ENCODE peak calls at places on chromosomes 11 and 22, in nine cellular contexts. One of them, this sample, is unnamed.

GRCh38 chr11:110251837-110252236 is 44.6 kb downstream of the RDX start:
- DNase-seq in SIG-M5: no peak
- DNase-seq in activated CD8-positive, alpha-beta memory T cell treated with anti-CD3 and anti-CD28 coated beads for 48 hours: no peak
- DNase-seq in AG08396: peak
- DNase-seq in AG08395: peak
- DNase-seq in iris pigment epithelial cell: peak
- DNase-seq in stimulated activated CD8-positive, alpha-beta memory T cell treated with anti-CD3 and anti-CD28 coated beads, Interleukin-4, amount 100 ng/mL, for 4 hours: no peak
- DNase-seq in RPMI8226: peak
- DNase-seq in germinal center: no peak
- DNase-seq in this sample: no peak

GRCh38 chr22:19761500-19762314 is 1.1 kb downstream of the TBX1 start:
- DNase-seq in SIG-M5: no peak
- DNase-seq in activated CD8-positive, alpha-beta memory T cell treated with anti-CD3 and anti-CD28 coated beads for 48 hours: no peak
- DNase-seq in AG08396: no peak
- DNase-seq in AG08395: no peak
- DNase-seq in iris pigment epithelial cell: no peak
- DNase-seq in stimulated activated CD8-positive, alpha-beta memory T cell treated with anti-CD3 and anti-CD28 coated beads, Interleukin-4, amount 100 ng/mL, for 4 hours: no peak
- DNase-seq in RPMI8226: no peak
- DNase-seq in germinal center: no peak
- DNase-seq in this sample: no peak

GRCh38 chr11:15276616-15277015 is 161.9 kb downstream of the INSC start:
- DNase-seq in SIG-M5: no peak
- DNase-seq in activated CD8-positive, alpha-beta memory T cell treated with anti-CD3 and anti-CD28 coated beads for 48 hours: no peak
- DNase-seq in AG08396: peak
- DNase-seq in AG08395: no peak
- DNase-seq in iris pigment epithelial cell: peak
- DNase-seq in stimulated activated CD8-positive, alpha-beta memory T cell treated with anti-CD3 and anti-CD28 coated beads, Interleukin-4, amount 100 ng/mL, for 4 hours: no peak
- DNase-seq in RPMI8226: no peak
- DNase-seq in germinal center: no peak
- DNase-seq in this sample: peak

GRCh38 chr11:11973866-11974265 is 34.6 kb downstream of the DKK3 start:
- DNase-seq in SIG-M5: no peak
- DNase-seq in activated CD8-positive, alpha-beta memory T cell treated with anti-CD3 and anti-CD28 coated beads for 48 hours: no peak
- DNase-seq in AG08396: no peak
- DNase-seq in AG08395: no peak
- DNase-seq in iris pigment epithelial cell: no peak
- DNase-seq in stimulated activated CD8-positive, alpha-beta memory T cell treated with anti-CD3 and anti-CD28 coated beads, Interleukin-4, amount 100 ng/mL, for 4 hours: no peak
- DNase-seq in RPMI8226: no peak
- DNase-seq in germinal center: no peak
- DNase-seq in this sample: no peak

GRCh38 chr11:108906329-108906728 is 241.5 kb downstream of the DDX10 start:
- DNase-seq in SIG-M5: no peak
- DNase-seq in activated CD8-positive, alpha-beta memory T cell treated with anti-CD3 and anti-CD28 coated beads for 48 hours: no peak
- DNase-seq in AG08396: peak
- DNase-seq in AG08395: no peak
- DNase-seq in iris pigment epithelial cell: peak
- DNase-seq in stimulated activated CD8-positive, alpha-beta memory T cell treated with anti-CD3 and anti-CD28 coated beads, Interleukin-4, amount 100 ng/mL, for 4 hours: no peak
- DNase-seq in RPMI8226: no peak
- DNase-seq in germinal center: no peak
- DNase-seq in this sample: no peak

GRCh38 chr11:62487698-62488551 is 58.7 kb downstream of the AHNAK start:
- DNase-seq in SIG-M5: no peak
- DNase-seq in activated CD8-positive, alpha-beta memory T cell treated with anti-CD3 and anti-CD28 coated beads for 48 hours: no peak
- DNase-seq in AG08396: no peak
- DNase-seq in AG08395: no peak
- DNase-seq in iris pigment epithelial cell: peak
- DNase-seq in stimulated activated CD8-positive, alpha-beta memory T cell treated with anti-CD3 and anti-CD28 coated beads, Interleukin-4, amount 100 ng/mL, for 4 hours: no peak
- DNase-seq in RPMI8226: no peak
- DNase-seq in germinal center: no peak
- DNase-seq in this sample: peak

GRCh38 chr11:10328314-10329090 is 23.6 kb downstream of the ADM start:
- DNase-seq in SIG-M5: no peak
- DNase-seq in activated CD8-positive, alpha-beta memory T cell treated with anti-CD3 and anti-CD28 coated beads for 48 hours: no peak
- DNase-seq in AG08396: no peak
- DNase-seq in AG08395: peak
- DNase-seq in iris pigment epithelial cell: peak
- DNase-seq in stimulated activated CD8-positive, alpha-beta memory T cell treated with anti-CD3 and anti-CD28 coated beads, Interleukin-4, amount 100 ng/mL, for 4 hours: no peak
- DNase-seq in RPMI8226: no peak
- DNase-seq in germinal center: no peak
- DNase-seq in this sample: peak

GRCh38 chr11:63406458-63406857 is 36.9 kb downstream of the SLC22A9 start:
- DNase-seq in SIG-M5: no peak
- DNase-seq in activated CD8-positive, alpha-beta memory T cell treated with anti-CD3 and anti-CD28 coated beads for 48 hours: no peak
- DNase-seq in AG08396: no peak
- DNase-seq in AG08395: no peak
- DNase-seq in iris pigment epithelial cell: no peak
- DNase-seq in stimulated activated CD8-positive, alpha-beta memory T cell treated with anti-CD3 and anti-CD28 coated beads, Interleukin-4, amount 100 ng/mL, for 4 hours: no peak
- DNase-seq in RPMI8226: no peak
- DNase-seq in germinal center: no peak
- DNase-seq in this sample: no peak

GRCh38 chr11:119222308-119222707 is 16.2 kb downstream of the CBL start:
- DNase-seq in SIG-M5: no peak
- DNase-seq in activated CD8-positive, alpha-beta memory T cell treated with anti-CD3 and anti-CD28 coated beads for 48 hours: no peak
- DNase-seq in AG08396: peak
- DNase-seq in AG08395: peak
- DNase-seq in iris pigment epithelial cell: peak
- DNase-seq in stimulated activated CD8-positive, alpha-beta memory T cell treated with anti-CD3 and anti-CD28 coated beads, Interleukin-4, amount 100 ng/mL, for 4 hours: no peak
- DNase-seq in RPMI8226: no peak
- DNase-seq in germinal center: no peak
- DNase-seq in this sample: peak

GRCh38 chr22:21980547-21980946 is 2.0 kb downstream of the TOP3B start:
- DNase-seq in SIG-M5: no peak
- DNase-seq in activated CD8-positive, alpha-beta memory T cell treated with anti-CD3 and anti-CD28 coated beads for 48 hours: no peak
- DNase-seq in AG08396: no peak
- DNase-seq in AG08395: no peak
- DNase-seq in iris pigment epithelial cell: no peak
- DNase-seq in stimulated activated CD8-positive, alpha-beta memory T cell treated with anti-CD3 and anti-CD28 coated beads, Interleukin-4, amount 100 ng/mL, for 4 hours: no peak
- DNase-seq in RPMI8226: no peak
- DNase-seq in germinal center: no peak
- DNase-seq in this sample: no peak

GRCh38 chr11:78449866-78450265 is 32.2 kb upstream of the GAB2 start:
- DNase-seq in SIG-M5: no peak
- DNase-seq in activated CD8-positive, alpha-beta memory T cell treated with anti-CD3 and anti-CD28 coated beads for 48 hours: no peak
- DNase-seq in AG08396: no peak
- DNase-seq in AG08395: no peak
- DNase-seq in iris pigment epithelial cell: peak
- DNase-seq in stimulated activated CD8-positive, alpha-beta memory T cell treated with anti-CD3 and anti-CD28 coated beads, Interleukin-4, amount 100 ng/mL, for 4 hours: no peak
- DNase-seq in RPMI8226: no peak
- DNase-seq in germinal center: no peak
- DNase-seq in this sample: no peak

GRCh38 chr11:102114032-102114431 is 3.8 kb downstream of the YAP1 start:
- DNase-seq in SIG-M5: no peak
- DNase-seq in activated CD8-positive, alpha-beta memory T cell treated with anti-CD3 and anti-CD28 coated beads for 48 hours: no peak
- DNase-seq in AG08396: no peak
- DNase-seq in AG08395: no peak
- DNase-seq in iris pigment epithelial cell: no peak
- DNase-seq in stimulated activated CD8-positive, alpha-beta memory T cell treated with anti-CD3 and anti-CD28 coated beads, Interleukin-4, amount 100 ng/mL, for 4 hours: no peak
- DNase-seq in RPMI8226: no peak
- DNase-seq in germinal center: no peak
- DNase-seq in this sample: no peak

GRCh38 chr22:35422145-35422544 is 22.2 kb downstream of the MCM5 start:
- DNase-seq in SIG-M5: no peak
- DNase-seq in activated CD8-positive, alpha-beta memory T cell treated with anti-CD3 and anti-CD28 coated beads for 48 hours: no peak
- DNase-seq in AG08396: no peak
- DNase-seq in AG08395: no peak
- DNase-seq in iris pigment epithelial cell: no peak
- DNase-seq in stimulated activated CD8-positive, alpha-beta memory T cell treated with anti-CD3 and anti-CD28 coated beads, Interleukin-4, amount 100 ng/mL, for 4 hours: no peak
- DNase-seq in RPMI8226: no peak
- DNase-seq in germinal center: no peak
- DNase-seq in this sample: no peak

GRCh38 chr11:94544582-94544831 is 786 bp downstream of the FUT4 start:
- DNase-seq in SIG-M5: no peak
- DNase-seq in activated CD8-positive, alpha-beta memory T cell treated with anti-CD3 and anti-CD28 coated beads for 48 hours: no peak
- DNase-seq in AG08396: peak
- DNase-seq in AG08395: no peak
- DNase-seq in iris pigment epithelial cell: no peak
- DNase-seq in stimulated activated CD8-positive, alpha-beta memory T cell treated with anti-CD3 and anti-CD28 coated beads, Interleukin-4, amount 100 ng/mL, for 4 hours: no peak
- DNase-seq in RPMI8226: no peak
- DNase-seq in germinal center: no peak
- DNase-seq in this sample: no peak

GRCh38 chr22:32269316-32269715 is 14.2 kb upstream of the SLC5A4 start:
- DNase-seq in SIG-M5: no peak
- DNase-seq in activated CD8-positive, alpha-beta memory T cell treated with anti-CD3 and anti-CD28 coated beads for 48 hours: no peak
- DNase-seq in AG08396: no peak
- DNase-seq in AG08395: no peak
- DNase-seq in iris pigment epithelial cell: no peak
- DNase-seq in stimulated activated CD8-positive, alpha-beta memory T cell treated with anti-CD3 and anti-CD28 coated beads, Interleukin-4, amount 100 ng/mL, for 4 hours: no peak
- DNase-seq in RPMI8226: no peak
- DNase-seq in germinal center: no peak
- DNase-seq in this sample: no peak

GRCh38 chr11:75523189-75523588 is 2.6 kb downstream of the GDPD5 start:
- DNase-seq in SIG-M5: no peak
- DNase-seq in activated CD8-positive, alpha-beta memory T cell treated with anti-CD3 and anti-CD28 coated beads for 48 hours: no peak
- DNase-seq in AG08396: no peak
- DNase-seq in AG08395: no peak
- DNase-seq in iris pigment epithelial cell: no peak
- DNase-seq in stimulated activated CD8-positive, alpha-beta memory T cell treated with anti-CD3 and anti-CD28 coated beads, Interleukin-4, amount 100 ng/mL, for 4 hours: no peak
- DNase-seq in RPMI8226: no peak
- DNase-seq in germinal center: no peak
- DNase-seq in this sample: no peak

GRCh38 chr11:134466035-134466908 is 54.2 kb upstream of the B3GAT1 start:
- DNase-seq in SIG-M5: no peak
- DNase-seq in activated CD8-positive, alpha-beta memory T cell treated with anti-CD3 and anti-CD28 coated beads for 48 hours: no peak
- DNase-seq in AG08396: no peak
- DNase-seq in AG08395: no peak
- DNase-seq in iris pigment epithelial cell: no peak
- DNase-seq in stimulated activated CD8-positive, alpha-beta memory T cell treated with anti-CD3 and anti-CD28 coated beads, Interleukin-4, amount 100 ng/mL, for 4 hours: no peak
- DNase-seq in RPMI8226: peak
- DNase-seq in germinal center: no peak
- DNase-seq in this sample: no peak

GRCh38 chr11:26777276-26777939 is 55.5 kb upstream of the SLC5A12 start:
- DNase-seq in SIG-M5: no peak
- DNase-seq in activated CD8-positive, alpha-beta memory T cell treated with anti-CD3 and anti-CD28 coated beads for 48 hours: no peak
- DNase-seq in AG08396: no peak
- DNase-seq in AG08395: no peak
- DNase-seq in iris pigment epithelial cell: no peak
- DNase-seq in stimulated activated CD8-positive, alpha-beta memory T cell treated with anti-CD3 and anti-CD28 coated beads, Interleukin-4, amount 100 ng/mL, for 4 hours: no peak
- DNase-seq in RPMI8226: peak
- DNase-seq in germinal center: no peak
- DNase-seq in this sample: no peak

GRCh38 chr11:35766651-35767050 is 104.1 kb downstream of the TRIM44 start:
- DNase-seq in SIG-M5: no peak
- DNase-seq in activated CD8-positive, alpha-beta memory T cell treated with anti-CD3 and anti-CD28 coated beads for 48 hours: no peak
- DNase-seq in AG08396: no peak
- DNase-seq in AG08395: no peak
- DNase-seq in iris pigment epithelial cell: no peak
- DNase-seq in stimulated activated CD8-positive, alpha-beta memory T cell treated with anti-CD3 and anti-CD28 coated beads, Interleukin-4, amount 100 ng/mL, for 4 hours: no peak
- DNase-seq in RPMI8226: no peak
- DNase-seq in germinal center: no peak
- DNase-seq in this sample: no peak

GRCh38 chr11:89184021-89184420 is 6.3 kb downstream of the TYR start:
- DNase-seq in SIG-M5: no peak
- DNase-seq in activated CD8-positive, alpha-beta memory T cell treated with anti-CD3 and anti-CD28 coated beads for 48 hours: no peak
- DNase-seq in AG08396: peak
- DNase-seq in AG08395: peak
- DNase-seq in iris pigment epithelial cell: peak
- DNase-seq in stimulated activated CD8-positive, alpha-beta memory T cell treated with anti-CD3 and anti-CD28 coated beads, Interleukin-4, amount 100 ng/mL, for 4 hours: no peak
- DNase-seq in RPMI8226: no peak
- DNase-seq in germinal center: no peak
- DNase-seq in this sample: no peak